ENCODE peak calls at places on chromosomes 4 and X, in seven cellular contexts. One of them, this sample, is unnamed.
A peak's percentile ranks its signal among the peaks of the same experiment; 100 is the strongest.

GRCh38 chr4:127759228-127759820 is 22.8 kb upstream of the HSPA4L start:
- DNase-seq in SW480: no peak
- DNase-seq in left ventricle myocardium inferior: no peak
- DNase-seq in brain microvascular endothelial cell: no peak
- DNase-seq in HT-29: no peak
- DNase-seq in GM10248: no peak
- DNase-seq in Caki2: no peak
- DNase-seq in this sample: no peak

GRCh38 chr4:122537388-122538135 is 81.0 kb upstream of the IL2 start:
- DNase-seq in Caki2: no peak
- DNase-seq in brain microvascular endothelial cell: no peak
- DNase-seq in SW480: no peak
- DNase-seq in GM10248: no peak
- DNase-seq in HT-29: peak; percentile 7
- DNase-seq in left ventricle myocardium inferior: no peak
- DNase-seq in this sample: no peak

GRCh38 chrX:138889152-138889551 is 177.6 kb upstream of the FGF13 start:
- DNase-seq in HT-29: no peak
- DNase-seq in brain microvascular endothelial cell: no peak
- DNase-seq in SW480: no peak
- DNase-seq in left ventricle myocardium inferior: no peak
- DNase-seq in GM10248: no peak
- DNase-seq in Caki2: no peak
- DNase-seq in this sample: no peak

GRCh38 chr4:57119054-57119651 is 9.0 kb upstream of the IGFBP7 start:
- DNase-seq in Caki2: no peak
- DNase-seq in HT-29: no peak
- DNase-seq in brain microvascular endothelial cell: peak; percentile 96
- DNase-seq in GM10248: no peak
- DNase-seq in left ventricle myocardium inferior: peak; percentile 55
- DNase-seq in SW480: no peak
- DNase-seq in this sample: no peak

GRCh38 chrX:109843963-109844751 is 111.1 kb upstream of the ACSL4 start:
- DNase-seq in Caki2: no peak
- DNase-seq in HT-29: no peak
- DNase-seq in brain microvascular endothelial cell: no peak
- DNase-seq in left ventricle myocardium inferior: no peak
- DNase-seq in GM10248: peak; percentile 28
- DNase-seq in SW480: no peak
- DNase-seq in this sample: no peak

GRCh38 chrX:39487166-39488006 is 610.4 kb downstream of the BCOR start:
- DNase-seq in HT-29: no peak
- DNase-seq in left ventricle myocardium inferior: no peak
- DNase-seq in GM10248: peak; percentile 30
- DNase-seq in Caki2: no peak
- DNase-seq in SW480: no peak
- DNase-seq in brain microvascular endothelial cell: no peak
- DNase-seq in this sample: no peak

GRCh38 chr4:95524722-95525121 is 24.1 kb downstream of the UNC5C start:
- DNase-seq in SW480: no peak
- DNase-seq in HT-29: no peak
- DNase-seq in brain microvascular endothelial cell: no peak
- DNase-seq in Caki2: no peak
- DNase-seq in left ventricle myocardium inferior: no peak
- DNase-seq in GM10248: no peak
- DNase-seq in this sample: no peak

GRCh38 chrX:123322531-123322930 is 138.5 kb downstream of the GRIA3 start:
- DNase-seq in GM10248: no peak
- DNase-seq in brain microvascular endothelial cell: no peak
- DNase-seq in Caki2: no peak
- DNase-seq in SW480: no peak
- DNase-seq in HT-29: no peak
- DNase-seq in left ventricle myocardium inferior: no peak
- DNase-seq in this sample: peak; percentile 17

GRCh38 chr4:139975830-139976272 is 178.1 kb downstream of the MAML3 start:
- DNase-seq in SW480: no peak
- DNase-seq in left ventricle myocardium inferior: no peak
- DNase-seq in brain microvascular endothelial cell: no peak
- DNase-seq in GM10248: no peak
- DNase-seq in Caki2: no peak
- DNase-seq in HT-29: peak; percentile 26
- DNase-seq in this sample: peak; percentile 19

GRCh38 chr4:156673483-156673882 is 298.1 kb downstream of the PDGFC start:
- DNase-seq in brain microvascular endothelial cell: peak; percentile 25
- DNase-seq in SW480: no peak
- DNase-seq in HT-29: peak; percentile 43
- DNase-seq in left ventricle myocardium inferior: no peak
- DNase-seq in Caki2: no peak
- DNase-seq in GM10248: no peak
- DNase-seq in this sample: no peak

GRCh38 chr4:86092684-86093083 is 267.2 kb downstream of the MAPK10 start:
- DNase-seq in HT-29: no peak
- DNase-seq in brain microvascular endothelial cell: peak; percentile 42
- DNase-seq in Caki2: peak; percentile 14
- DNase-seq in left ventricle myocardium inferior: no peak
- DNase-seq in GM10248: no peak
- DNase-seq in SW480: no peak
- DNase-seq in this sample: no peak

GRCh38 chrX:154649864-154650510 is 3.4 kb downstream of the CTAG2 start:
- DNase-seq in left ventricle myocardium inferior: no peak
- DNase-seq in brain microvascular endothelial cell: no peak
- DNase-seq in Caki2: no peak
- DNase-seq in SW480: no peak
- DNase-seq in HT-29: no peak
- DNase-seq in GM10248: no peak
- DNase-seq in this sample: no peak

GRCh38 chr4:126267689-126268088 is 952.9 kb downstream of the FAT4 start:
- DNase-seq in HT-29: no peak
- DNase-seq in Caki2: no peak
- DNase-seq in left ventricle myocardium inferior: no peak
- DNase-seq in brain microvascular endothelial cell: peak; percentile 5
- DNase-seq in GM10248: no peak
- DNase-seq in SW480: no peak
- DNase-seq in this sample: no peak

GRCh38 chr4:184453402-184454160 is 20.8 kb downstream of the IRF2 start:
- DNase-seq in Caki2: peak; percentile 18
- DNase-seq in HT-29: peak; percentile 7
- DNase-seq in SW480: no peak
- DNase-seq in GM10248: peak; percentile 56
- DNase-seq in brain microvascular endothelial cell: peak; percentile 91
- DNase-seq in left ventricle myocardium inferior: no peak
- DNase-seq in this sample: no peak

GRCh38 chr4:119212964-119213606 is 572 bp downstream of the USP53 start:
- DNase-seq in SW480: peak; percentile 89
- DNase-seq in left ventricle myocardium inferior: peak; percentile 90
- DNase-seq in brain microvascular endothelial cell: peak; percentile 97
- DNase-seq in GM10248: peak; percentile 70
- DNase-seq in HT-29: peak; percentile 86
- DNase-seq in Caki2: peak; percentile 88
- DNase-seq in this sample: peak; percentile 89

GRCh38 chr4:164977243-164978164 is at the start of gene TRIM61:
- DNase-seq in SW480: no peak
- DNase-seq in GM10248: peak; percentile 84
- DNase-seq in left ventricle myocardium inferior: peak; percentile 74
- DNase-seq in brain microvascular endothelial cell: peak; percentile 34
- DNase-seq in Caki2: no peak
- DNase-seq in HT-29: no peak
- DNase-seq in this sample: no peak